ENCODE peak calls at places on chromosomes 2 and 18, in ten cellular contexts. H, O, L, Y, I, P, R, S, M and T are unnamed samples.

GRCh38 chr2:72911256-72911655 is 6.1 kb upstream of the EMX1 start:
- DNase-seq in S (no peak), L (no peak), R (no peak), O (no peak), H (no peak), M (no peak), P (peak), I (no peak), Y (no peak), T (no peak)

GRCh38 chr18:23291456-23292205 is 156.3 kb downstream of the CABLES1 start:
- DNase-seq in P (peak), L (no peak), R (peak), S (no peak), Y (no peak), H (no peak), M (no peak), O (no peak), I (no peak), T (no peak)

GRCh38 chr18:56166914-56167313 is 471.5 kb downstream of the TXNL1 start:
- DNase-seq in Y (no peak), M (no peak), S (no peak), O (no peak), L (no peak), H (no peak), I (no peak), P (no peak), R (no peak), T (no peak)

GRCh38 chr2:43840961-43841360 is 2.2 kb downstream of the ABCG8 start:
- DNase-seq in Y (no peak), R (no peak), I (no peak), O (peak), H (no peak), S (no peak), P (peak), M (no peak), L (no peak), T (no peak)

GRCh38 chr18:8946046-8946838 is 156.3 kb upstream of the NDUFV2 start:
- DNase-seq in M (no peak), I (no peak), P (peak), H (no peak), Y (no peak), S (no peak), L (no peak), O (no peak), R (peak), T (no peak)

GRCh38 chr2:120669121-120669952 is 66.3 kb upstream of the GLI2 start:
- DNase-seq in M (peak), H (peak), L (no peak), S (no peak), O (no peak), P (peak), R (no peak), Y (no peak), I (peak), T (peak)

GRCh38 chr2:2698182-2699116 is 367.4 kb upstream of the MYT1L start:
- DNase-seq in H (no peak), M (no peak), R (no peak), O (no peak), S (peak), P (peak), I (peak), L (no peak), Y (no peak), T (no peak)

GRCh38 chr2:43040084-43040854 is 186.1 kb downstream of the ZFP36L2 start:
- DNase-seq in I (no peak), S (peak), R (no peak), P (peak), H (no peak), O (no peak), L (peak), M (no peak), Y (no peak), T (no peak)

GRCh38 chr2:9010866-9011265 is 7.4 kb upstream of the MBOAT2 start:
- DNase-seq in Y (no peak), P (peak), L (no peak), H (no peak), O (no peak), S (no peak), I (no peak), R (peak), M (no peak), T (no peak)

GRCh38 chr2:23605236-23605635 is 220.3 kb downstream of the KLHL29 start:
- DNase-seq in P (no peak), M (no peak), O (no peak), Y (no peak), I (no peak), H (no peak), L (no peak), S (peak), R (no peak), T (no peak)

GRCh38 chr2:221380049-221380448 is 192.1 kb downstream of the EPHA4 start:
- DNase-seq in M (no peak), S (no peak), L (no peak), O (no peak), Y (no peak), P (no peak), R (no peak), I (no peak), H (no peak), T (no peak)

GRCh38 chr2:120974950-120975349 is 239.3 kb downstream of the GLI2 start:
- DNase-seq in O (no peak), H (no peak), M (no peak), L (peak), R (no peak), Y (no peak), S (peak), I (no peak), P (no peak), T (no peak)

GRCh38 chr2:46277470-46278190 is 19.6 kb upstream of the EPAS1 start:
- DNase-seq in S (no peak), Y (no peak), R (no peak), I (peak), M (peak), O (no peak), H (no peak), L (no peak), P (peak), T (peak)

GRCh38 chr2:170711774-170712652 is 3.1 kb upstream of the SP5 start:
- DNase-seq in S (no peak), H (no peak), Y (no peak), P (no peak), O (peak), M (no peak), R (no peak), I (peak), L (no peak), T (no peak)

GRCh38 chr2:51722311-51722710 is 690.4 kb upstream of the NRXN1 start:
- DNase-seq in M (no peak), H (no peak), Y (no peak), R (peak), P (peak), L (no peak), S (no peak), I (no peak), O (no peak), T (no peak)

GRCh38 chr2:233165895-233166661 is 85.4 kb upstream of the ATG16L1 start:
- DNase-seq in I (no peak), Y (peak), R (peak), L (peak), S (peak), M (no peak), P (peak), O (peak), H (peak), T (peak)